ENCODE peak calls at places on chromosomes 2 and 18, in seven cellular contexts. G is GM12878, Y is HCT116, X is SK-N-SH, O is K562, A is HepG2, I is H1. R is an unnamed sample.

GRCh38 chr2:181657379-181657778 is 474 bp upstream of the CERKL start:
- DNase-seq in G (no peak), X (no peak), Y (no peak), I (no peak), A (no peak), O (no peak), R (no peak)

GRCh38 chr2:118272391-118272790 is 184.1 kb downstream of the INSIG2 start:
- DNase-seq in O (no peak), X (no peak), Y (no peak), G (no peak), A (no peak), I (no peak), R (no peak)

GRCh38 chr2:160033732-160034392 is 28.6 kb downstream of the PLA2R1 start:
- DNase-seq in X (no peak), A (no peak), G (no peak), I (no peak), O (no peak), Y (no peak), R (no peak)

GRCh38 chr2:217189131-217189530 is 329.3 kb upstream of the TNP1 start:
- DNase-seq in Y (no peak), I (no peak), G (no peak), X (no peak), A (no peak), O (no peak), R (no peak)

GRCh38 chr2:218746470-218746795 is 35.5 kb upstream of the CYP27A1 start:
- DNase-seq in X (no peak), G (no peak), O (no peak), I (no peak), Y (no peak), A (no peak), R (no peak)

GRCh38 chr2:190177249-190177648 is 114.7 kb upstream of the MSTN start:
- DNase-seq in X (no peak), I (no peak), G (no peak), O (no peak), A (no peak), Y (no peak), R (no peak)

GRCh38 chr2:134391751-134392160 is 137.9 kb downstream of the MGAT5 start:
- DNase-seq in G (peak; percentile 57), X (no peak), O (no peak), Y (peak; percentile 23), I (no peak), A (no peak), R (no peak)

GRCh38 chr2:66587216-66587615 is 152.3 kb downstream of the MEIS1 start:
- DNase-seq in I (no peak), G (no peak), Y (no peak), X (no peak), O (no peak), A (peak; percentile 52), R (no peak)

GRCh38 chr2:195830968-195831810 is 174.2 kb downstream of the SLC39A10 start:
- DNase-seq in I (no peak), X (no peak), O (no peak), A (no peak), Y (no peak), G (no peak), R (peak; percentile 2)

GRCh38 chr2:117972466-117973123 is 41.3 kb downstream of the CCDC93 start:
- DNase-seq in Y (no peak), O (no peak), G (no peak), I (no peak), A (no peak), X (no peak), R (no peak)

GRCh38 chr18:75211002-75211621 is 515 bp downstream of the TSHZ1 start:
- DNase-seq in Y (no peak), X (no peak), I (no peak), A (peak; percentile 19), O (peak; percentile 23), G (no peak), R (no peak)

GRCh38 chr2:135657806-135658582 is 83.7 kb upstream of the UBXN4 start:
- DNase-seq in Y (no peak), O (no peak), I (no peak), G (peak; percentile 38), X (no peak), A (no peak), R (no peak)

GRCh38 chr18:23811176-23811575 is 121.9 kb downstream of the LAMA3 start:
- DNase-seq in O (no peak), A (no peak), G (no peak), I (no peak), X (no peak), Y (no peak), R (no peak)

GRCh38 chr2:208501217-208501616 is 94.6 kb downstream of the PTH2R start:
- DNase-seq in X (no peak), O (no peak), G (no peak), Y (no peak), I (no peak), A (peak; percentile 30), R (no peak)

GRCh38 chr18:12000072-12000659 is 18.9 kb downstream of the IMPA2 start:
- DNase-seq in Y (no peak), I (no peak), G (no peak), A (peak; percentile 57), O (no peak), X (no peak), R (no peak)

GRCh38 chr2:190469770-190470169 is 61.6 kb downstream of the MFSD6 start:
- DNase-seq in X (peak; percentile 57), O (peak; percentile 35), Y (peak; percentile 56), I (no peak), A (no peak), G (no peak), R (no peak)

GRCh38 chr2:174038472-174038871 is 73.3 kb upstream of the SP3 start:
- DNase-seq in G (no peak), I (no peak), Y (no peak), O (no peak), A (no peak), X (no peak), R (no peak)

GRCh38 chr2:240457223-240458043 is 22.0 kb downstream of the GPC1 start:
- DNase-seq in Y (no peak), I (no peak), O (no peak), G (no peak), A (peak; percentile 60), X (no peak), R (peak; percentile 69)

GRCh38 chr2:242020196-242021004 is 150.9 kb downstream of the RTP5 start:
- DNase-seq in O (no peak), G (no peak), X (no peak), I (no peak), Y (no peak), A (peak; percentile 63), R (no peak)
- TF ChIP-seq YY1 in O (no peak), G (no peak), X (no peak), I (no peak), Y (no peak), A (no peak), R (no peak)

DNA sequence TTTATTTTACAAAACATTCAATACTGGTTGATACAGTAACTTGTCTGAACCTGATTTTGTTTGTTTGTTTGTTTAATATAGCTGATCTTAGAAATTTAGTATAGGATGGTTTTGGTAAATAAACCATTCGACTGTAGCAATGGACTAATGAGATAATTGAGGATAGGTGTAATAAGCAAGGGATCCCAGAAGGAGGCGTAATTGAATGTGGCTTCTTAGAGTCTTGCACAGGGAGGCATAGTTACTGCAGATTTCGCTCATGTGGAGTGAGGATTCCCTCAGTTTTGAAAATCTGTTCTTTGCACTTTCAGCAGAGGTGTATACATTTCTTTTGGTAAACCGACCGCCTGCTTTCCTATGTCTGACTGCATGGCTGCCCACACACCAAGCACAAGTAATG is 709.6 kb downstream of the SOCS6 start:
- DNase-seq in A (no peak), X (no peak), G (no peak), I (no peak), Y (no peak), O (no peak), R (no peak)
- H3K4me3 ChIP-seq in A (no peak overlapping the region), X (no peak overlapping the region), G (no peak overlapping the region), I (no peak overlapping the region), Y (no peak overlapping the region), O (no peak overlapping the region), R (no peak overlapping the region)

DNA sequence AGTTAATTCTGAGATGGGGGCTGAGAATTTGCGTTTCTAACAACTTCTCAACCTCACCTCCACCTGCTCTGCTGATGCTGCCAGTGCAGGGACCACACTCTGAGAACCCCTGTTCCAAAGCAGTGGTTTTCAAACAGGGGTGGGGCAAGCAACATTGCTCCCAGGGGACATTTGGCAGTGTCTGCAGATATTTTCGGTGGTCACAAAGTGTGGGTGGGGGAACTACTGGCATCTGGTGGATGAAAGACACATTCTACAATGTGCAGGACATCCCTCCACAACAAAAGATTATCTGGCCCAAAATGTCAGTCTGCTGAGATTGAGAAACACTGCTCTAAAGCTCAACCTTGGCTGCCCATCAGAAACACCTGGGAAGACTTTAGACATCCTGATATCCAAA is 188.7 kb upstream of the SATB2 start:
- DNase-seq in I (no peak), Y (no peak), A (no peak), X (no peak), G (peak; percentile 16), O (no peak), R (no peak)
- TF ChIP-seq YY1 in I (no peak), Y (no peak), A (no peak), X (no peak), G (no peak), O (no peak), R (no peak)

GRCh38 chr2:9379372-9379725 is 44.0 kb downstream of the ITGB1BP1 start:
- DNase-seq in X (no peak), G (no peak), A (no peak), I (no peak), Y (no peak), O (no peak), R (no peak)

GRCh38 chr2:9384521-9384920 is 38.8 kb downstream of the ITGB1BP1 start:
- DNase-seq in G (no peak), X (no peak), A (no peak), O (no peak), I (no peak), Y (no peak), R (no peak)

GRCh38 chr2:9380702-9381628 is 42.4 kb downstream of the ITGB1BP1 start:
- DNase-seq in X (no peak), G (no peak), O (no peak), A (peak; percentile 85), I (no peak), Y (peak; percentile 71), R (no peak)

GRCh38 chr2:9385841-9386240 is 37.5 kb downstream of the ITGB1BP1 start:
- DNase-seq in A (no peak), X (no peak), Y (no peak), G (no peak), I (no peak), O (no peak), R (no peak)

DNA sequence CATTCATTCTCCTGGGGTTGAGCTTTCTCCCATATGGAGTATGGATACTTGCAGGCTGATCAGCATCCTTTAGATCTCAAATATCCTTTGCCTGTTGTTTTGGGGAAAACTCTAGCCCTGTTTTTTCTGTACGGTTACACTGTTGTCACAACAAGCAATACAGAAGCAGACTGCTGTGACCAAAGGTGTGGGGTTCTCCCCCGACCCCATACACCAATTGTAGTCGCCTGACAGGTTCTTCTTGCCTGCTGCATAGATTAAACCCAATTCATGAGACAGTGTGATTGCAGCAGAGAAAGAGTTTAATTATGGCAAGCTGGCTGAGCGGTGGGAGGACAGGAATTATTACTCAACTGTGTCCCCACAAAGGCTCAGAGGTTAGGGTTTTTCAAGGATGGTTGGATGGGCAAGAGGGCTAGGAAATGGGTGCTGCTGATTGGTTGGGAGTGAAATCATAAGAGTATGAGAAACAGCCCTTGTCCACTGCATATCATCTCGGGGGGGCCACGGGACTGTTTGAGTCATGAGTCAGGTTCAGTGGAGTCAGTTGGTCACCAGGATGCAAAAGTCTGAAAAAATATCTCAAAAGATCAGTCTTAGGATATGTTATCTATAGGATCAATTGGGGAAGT is 40.6 kb downstream of the ITGB1BP1 start:
- DNase-seq in G (no peak), X (no peak), I (no peak), A (no peak), Y (no peak), O (no peak), R (no peak)
- H3K4me3 ChIP-seq in G (no peak overlapping the region), X (no peak overlapping the region), I (no peak overlapping the region), A (no peak overlapping the region), Y (no peak overlapping the region), O (no peak overlapping the region), R (no peak overlapping the region)

GRCh38 chr2:157809212-157809611 is 66.9 kb downstream of the ACVR1 start:
- DNase-seq in O (no peak), Y (no peak), A (no peak), X (no peak), I (no peak), G (no peak), R (no peak)
- TF ChIP-seq YY1 in O (no peak), Y (no peak), A (no peak), X (no peak), I (no peak), G (no peak), R (no peak)

R was measured in NT2/D1.